ENCODE peak calls at places on chromosomes 1 and 21, in four cellular contexts. H is IMR-90, Z is body of pancreas, C is gastrocnemius medialis. X is an unnamed sample.
A peak's percentile ranks its signal among the peaks of the same experiment; 100 is the strongest.

GRCh38 chr1:115714572-115715141 is 53.9 kb downstream of the CASQ2 start:
- DNase-seq in H (no peak), Z (peak; percentile 72), C (no peak), X (no peak)

GRCh38 chr1:95021794-95022193 is 51.0 kb downstream of the ALG14 start:
- DNase-seq in H (peak; percentile 38), Z (no peak), C (no peak), X (no peak)

GRCh38 chr1:43979528-43980254 is 681 bp downstream of the B4GALT2 start:
- DNase-seq in H (peak; percentile 41), Z (peak; percentile 88), C (no peak), X (peak; percentile 69)

GRCh38 chr1:229027622-229028182 is 243.2 kb upstream of the RAB4A start:
- DNase-seq in H (peak; percentile 37), Z (peak; percentile 25), C (peak; percentile 37), X (peak; percentile 38)

GRCh38 chr1:151885479-151885878 is 23.8 kb downstream of the THEM4 start:
- DNase-seq in H (no peak), Z (no peak), C (no peak), X (no peak)

GRCh38 chr1:94658221-94658620 is 116.7 kb upstream of the F3 start:
- DNase-seq in H (peak; percentile 79), Z (peak; percentile 49), C (no peak), X (peak; percentile 71)

GRCh38 chr1:109214695-109215623 is 1.2 kb downstream of the SARS1 start:
- DNase-seq in H (peak; percentile 95), Z (peak; percentile 65), C (peak; percentile 62), X (no peak)

GRCh38 chr1:32830092-32830852 is 12.8 kb downstream of the S100PBP start:
- DNase-seq in H (no peak), Z (no peak), C (no peak), X (no peak)

GRCh38 chr1:17550684-17551584 is 11.4 kb downstream of the ARHGEF10L start:
- DNase-seq in H (peak; percentile 39), Z (peak; percentile 37), C (no peak), X (no peak)

GRCh38 chr1:230158422-230159291 is 91.6 kb downstream of the GALNT2 start:
- DNase-seq in H (no peak), Z (peak; percentile 64), C (peak; percentile 86), X (no peak)

GRCh38 chr1:192826791-192827477 is 18.1 kb downstream of the RGS2 start:
- DNase-seq in H (no peak), Z (no peak), C (no peak), X (no peak)

GRCh38 chr1:160400646-160401486 is 502 bp downstream of the VANGL2 start:
- DNase-seq in H (no peak), Z (peak; percentile 49), C (no peak), X (no peak)

GRCh38 chr1:22406722-22407495 is 44.7 kb upstream of the ZBTB40 start:
- DNase-seq in H (peak; percentile 10), Z (no peak), C (no peak), X (no peak)

GRCh38 chr1:212496673-212497072 is 64.0 kb downstream of the NENF start:
- DNase-seq in H (no peak), Z (no peak), C (no peak), X (no peak)

GRCh38 chr1:181159451-181160151 is 71.1 kb downstream of the IER5 start:
- DNase-seq in H (peak; percentile 55), Z (no peak), C (no peak), X (no peak)

GRCh38 chr1:75797273-75797588 is 549 bp downstream of the MSH4 start:
- DNase-seq in H (no peak), Z (no peak), C (no peak), X (no peak)

GRCh38 chr1:35505911-35506798 is 51.0 kb downstream of the KIAA0319L start:
- DNase-seq in H (peak; percentile 59), Z (peak; percentile 47), C (no peak), X (no peak)

GRCh38 chr1:55993608-55994251 is 585.6 kb downstream of the PLPP3 start:
- DNase-seq in H (no peak), Z (no peak), C (no peak), X (no peak)

GRCh38 chr1:157113116-157113515 is 13.5 kb upstream of the ETV3L start:
- DNase-seq in H (no peak), Z (no peak), C (no peak), X (no peak)

GRCh38 chr1:88784551-88784950 is 100.5 kb downstream of the PKN2 start:
- DNase-seq in H (no peak), Z (no peak), C (no peak), X (no peak)

GRCh38 chr1:65148548-65149390 is 766 bp downstream of the AK4 start:
- DNase-seq in H (peak; percentile 19), Z (peak; percentile 15), C (no peak), X (peak; percentile 53)

GRCh38 chr1:74969566-74970135 is 164.5 kb upstream of the LHX8 start:
- DNase-seq in H (no peak), Z (no peak), C (no peak), X (no peak)

GRCh38 chr1:2468041-2468472 is 8.0 kb upstream of the PLCH2 start:
- DNase-seq in H (peak; percentile 34), Z (peak; percentile 23), C (no peak), X (no peak)

GRCh38 chr1:164695956-164696665 is 137.1 kb downstream of the PBX1 start:
- DNase-seq in H (peak; percentile 38), Z (no peak), C (no peak), X (no peak)

GRCh38 chr1:100606438-100606837 is 68.5 kb downstream of the GPR88 start:
- DNase-seq in H (peak; percentile 74), Z (peak; percentile 53), C (no peak), X (peak; percentile 30)

GRCh38 chr1:205933672-205934618 is 9.3 kb downstream of the SLC26A9 start:
- DNase-seq in H (peak; percentile 56), Z (peak; percentile 39), C (no peak), X (no peak)

GRCh38 chr1:9719978-9720722 is 68.6 kb downstream of the PIK3CD start:
- DNase-seq in H (no peak), Z (no peak), C (no peak), X (no peak)

GRCh38 chr1:161439280-161440232 is 65.7 kb upstream of the FCGR2A start:
- DNase-seq in H (peak; percentile 33), Z (peak; percentile 26), C (no peak), X (peak; percentile 49)

GRCh38 chr1:40985875-40986274 is 6.4 kb downstream of the CTPS1 start:
- DNase-seq in H (no peak), Z (no peak), C (no peak), X (no peak)

GRCh38 chr1:101175886-101176285 is 60.9 kb upstream of the S1PR1 start:
- DNase-seq in H (no peak), Z (no peak), C (no peak), X (no peak)

GRCh38 chr21:38654580-38654979 is 151.1 kb upstream of the ETS2 start:
- DNase-seq in H (no peak), Z (no peak), C (no peak), X (no peak)

GRCh38 chr21:38651570-38651969 is 153.3 kb upstream of the ERG start:
- DNase-seq in H (no peak), Z (no peak), C (no peak), X (no peak)

GRCh38 chr21:38649120-38649519 is 150.8 kb upstream of the ERG start:
- DNase-seq in H (no peak), Z (no peak), C (no peak), X (no peak)

DNA sequence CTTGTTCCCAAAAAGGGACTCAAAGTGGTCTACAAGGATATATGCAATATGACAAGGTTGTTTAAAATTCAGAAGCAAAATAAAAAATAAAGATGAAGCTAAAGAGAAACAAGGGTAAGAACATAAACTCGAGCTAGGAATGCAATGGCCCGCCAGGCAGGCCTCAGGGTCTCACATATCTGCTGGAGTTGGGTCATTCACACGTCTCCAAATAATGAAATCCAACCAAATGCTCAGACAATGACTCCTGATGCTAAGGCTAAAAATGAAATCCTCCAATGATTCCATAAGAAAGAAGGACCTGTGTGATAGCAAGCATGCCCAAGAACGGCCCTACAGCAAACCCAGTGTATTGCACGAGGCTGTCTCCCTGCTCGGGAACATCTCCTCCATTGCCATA is 153.3 kb upstream of the ETS2 start:
- DNase-seq in H (no peak), Z (no peak), C (no peak), X (no peak)
- H3K4me1 ChIP-seq in H (no peaks in the 10 kb centered on the region), Z (no peaks in the 10 kb centered on the region), C (no peaks in the 10 kb centered on the region), X (no peaks in the 10 kb centered on the region)

GRCh38 chr1:153547560-153548551 is 1.2 kb downstream of the S100A3 start:
- DNase-seq in H (no peak), Z (no peak), C (no peak), X (no peak)

GRCh38 chr1:153544453-153545066 is 1.0 kb downstream of the S100A4 start:
- DNase-seq in H (no peak), Z (no peak), C (no peak), X (no peak)

GRCh38 chr1:153545067-153546055 is at the start of gene S100A4:
- DNase-seq in H (peak; percentile 83), Z (peak; percentile 96), C (peak; percentile 96), X (peak; percentile 94)

GRCh38 chr1:153546796-153547559 is 1.4 kb upstream of the S100A4 start:
- DNase-seq in H (no peak), Z (no peak), C (no peak), X (no peak)

GRCh38 chr1:153546371-153546770 is 765 bp upstream of the S100A4 start:
- DNase-seq in H (no peak), Z (no peak), C (no peak), X (no peak)
- H3K4me3 ChIP-seq in H (no peak overlapping the region), Z (no peak overlapping the region), C (no peak overlapping the region), X (peak overlapping the region; percentile 66)

DNA sequence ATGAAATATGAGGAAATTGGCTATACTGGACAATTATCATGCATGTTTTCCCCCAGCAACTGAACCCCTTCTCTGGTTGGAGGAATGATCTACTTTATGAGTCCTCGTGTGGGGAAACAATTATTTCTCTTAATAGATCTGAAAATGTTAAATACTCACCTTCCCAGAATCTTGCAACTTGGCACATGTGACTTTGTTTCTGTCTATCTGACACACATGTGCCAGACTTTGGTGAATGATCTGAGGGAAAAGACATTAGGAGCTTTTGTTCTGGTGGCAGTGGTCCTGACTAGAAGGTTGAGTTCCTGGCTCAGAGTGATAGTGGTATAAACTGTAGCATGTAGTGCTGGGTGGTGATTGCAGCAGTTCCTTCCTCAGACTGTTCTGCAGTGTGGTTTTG is 59.3 kb upstream of the B3GALNT2 start:
- DNase-seq in H (no peak), Z (no peak), C (no peak), X (no peak)
- TF ChIP-seq POLR2A in H (no peak), Z (no peak), C (no peak), X (no peak)

GRCh38 chr1:209363112-209363511 is 220.4 kb upstream of the CAMK1G start:
- DNase-seq in H (no peak), Z (peak; percentile 6), C (no peak), X (no peak)
- H3K4me1 ChIP-seq in H (peaks cover 7% of the 10 kb centered on the region), Z (no peaks in the 10 kb centered on the region), C (no peaks in the 10 kb centered on the region), X (no peaks in the 10 kb centered on the region)

GRCh38 chr1:203556047-203556851 is 62.3 kb downstream of the OPTC start:
- DNase-seq in H (peak; percentile 85), Z (peak; percentile 22), C (peak; percentile 56), X (peak; percentile 89)
- H3K4me3 ChIP-seq in H (no peak overlapping the region), Z (no peak overlapping the region), C (no peak overlapping the region), X (no peak overlapping the region)